ENCODE peak calls at places on chromosome 15, in four cellular contexts. One of them, this sample, is unnamed.

GRCh38 chr15:70892002-70892911 is at the start of the genes LRRC49 and THAP10:
- DNase-seq in ACHN: peak; percentile 91
- DNase-seq in NCI-H524: peak; percentile 98
- DNase-seq in choroid plexus epithelial cell: peak; percentile 94
- DNase-seq in this sample: peak; percentile 97

GRCh38 chr15:34031987-34032760 is 6.8 kb downstream of the AVEN start:
- DNase-seq in choroid plexus epithelial cell: no peak
- DNase-seq in NCI-H524: no peak
- DNase-seq in ACHN: no peak
- DNase-seq in this sample: no peak

GRCh38 chr15:34609658-34610057 is 26.2 kb upstream of the GOLGA8B start:
- DNase-seq in ACHN: no peak
- DNase-seq in NCI-H524: peak; percentile 85
- DNase-seq in choroid plexus epithelial cell: no peak
- DNase-seq in this sample: no peak

GRCh38 chr15:40289140-40289775 is 6.4 kb upstream of the ANKRD63 start:
- DNase-seq in NCI-H524: no peak
- DNase-seq in ACHN: peak; percentile 42
- DNase-seq in choroid plexus epithelial cell: no peak
- DNase-seq in this sample: peak; percentile 27

GRCh38 chr15:99673118-99673517 is 60.1 kb downstream of the LYSMD4 start:
- DNase-seq in NCI-H524: no peak
- DNase-seq in choroid plexus epithelial cell: no peak
- DNase-seq in ACHN: no peak
- DNase-seq in this sample: no peak

GRCh38 chr15:89656116-89656815 is 999 bp upstream of the KIF7 start:
- DNase-seq in choroid plexus epithelial cell: no peak
- DNase-seq in NCI-H524: no peak
- DNase-seq in ACHN: no peak
- DNase-seq in this sample: peak; percentile 32

GRCh38 chr15:89003865-89004725 is 84.2 kb upstream of the ABHD2 start:
- DNase-seq in NCI-H524: no peak
- DNase-seq in choroid plexus epithelial cell: peak; percentile 83
- DNase-seq in ACHN: peak; percentile 29
- DNase-seq in this sample: peak; percentile 43

GRCh38 chr15:24954783-24955548 is at the start of the genes SNRPN and SNURF:
- DNase-seq in ACHN: peak; percentile 80
- DNase-seq in choroid plexus epithelial cell: peak; percentile 80
- DNase-seq in NCI-H524: peak; percentile 17
- DNase-seq in this sample: peak; percentile 66

GRCh38 chr15:62066663-62067447 is at the start of gene C2CD4A:
- DNase-seq in choroid plexus epithelial cell: peak; percentile 54
- DNase-seq in ACHN: peak; percentile 76
- DNase-seq in NCI-H524: peak; percentile 73
- DNase-seq in this sample: peak; percentile 44

This sample was measured in fibroblast of the aortic adventitia.